ENCODE peak calls at places on chromosomes 3 and 15, in six cellular contexts. T is GM04504, C is B cell, W is AG10803, R is tibial artery, O is LoVo. A is an unnamed sample.

GRCh38 chr15:55695432-55695831 is 47.5 kb downstream of the PRTG start:
- DNase-seq in R (no peak), C (no peak), W (no peak), O (no peak), T (no peak), A (no peak)

GRCh38 chr3:42710323-42711021 is 7.9 kb upstream of the HHATL start:
- DNase-seq in W (no peak), T (no peak), O (no peak), C (no peak), R (no peak), A (no peak)

GRCh38 chr3:112017081-112017480 is 17.5 kb upstream of the TMPRSS7 start:
- DNase-seq in T (no peak), W (no peak), O (no peak), R (no peak), C (no peak), A (no peak)

GRCh38 chr3:66411436-66411835 is 89.4 kb downstream of the LRIG1 start:
- DNase-seq in R (no peak), W (peak), T (no peak), O (no peak), C (no peak), A (no peak)

GRCh38 chr15:68271854-68272471 is 5.6 kb upstream of the FEM1B start:
- DNase-seq in C (no peak), W (peak), O (no peak), R (no peak), T (peak), A (no peak)

GRCh38 chr3:52246728-52247454 is 1.3 kb downstream of the PPM1M start:
- DNase-seq in W (no peak), R (no peak), C (peak), O (no peak), T (no peak), A (no peak)

GRCh38 chr15:96171271-96171739 is 159.2 kb upstream of the NR2F2 start:
- DNase-seq in C (no peak), O (no peak), R (no peak), W (no peak), T (no peak), A (no peak)

GRCh38 chr3:192188218-192188835 is 539.0 kb downstream of the FGF12 start:
- DNase-seq in W (no peak), T (no peak), C (no peak), R (peak), O (peak), A (peak)

GRCh38 chr3:155712008-155712407 is 32.9 kb downstream of the PLCH1 start:
- DNase-seq in O (no peak), W (peak), T (no peak), R (no peak), C (no peak), A (no peak)

GRCh38 chr3:47247131-47248064 is 35.2 kb downstream of the KIF9 start:
- DNase-seq in R (no peak), O (no peak), C (no peak), T (no peak), W (no peak), A (no peak)

GRCh38 chr3:66812741-66813140 is 185.4 kb upstream of the KBTBD8 start:
- DNase-seq in W (no peak), R (no peak), C (no peak), O (no peak), T (no peak), A (no peak)

GRCh38 chr15:43998607-43999006 is 171.8 kb downstream of the WDR76 start:
- DNase-seq in C (no peak), R (peak), T (no peak), W (peak), O (no peak), A (no peak)

GRCh38 chr3:19947549-19948071 is 713 bp downstream of the RAB5A start:
- DNase-seq in W (peak), T (no peak), R (peak), O (peak), C (peak), A (no peak)

GRCh38 chr3:10467904-10468610 is 37.3 kb downstream of the ATP2B2 start:
- DNase-seq in W (no peak), O (no peak), C (no peak), R (no peak), T (no peak), A (no peak)

GRCh38 chr15:60257760-60258159 is 140.0 kb downstream of the ANXA2 start:
- DNase-seq in C (no peak), R (no peak), W (no peak), T (no peak), O (no peak), A (no peak)

GRCh38 chr15:29352402-29352801 is 82.8 kb upstream of the NSMCE3 start:
- DNase-seq in R (no peak), T (no peak), O (no peak), W (no peak), C (no peak), A (no peak)

GRCh38 chr3:126524429-126524988 is 554 bp downstream of the CHST13 start:
- DNase-seq in R (no peak), T (no peak), C (no peak), O (no peak), W (no peak), A (no peak)

GRCh38 chr15:51111061-51111460 is 16.4 kb upstream of the TNFAIP8L3 start:
- DNase-seq in C (no peak), T (no peak), R (no peak), W (peak), O (no peak), A (no peak)

GRCh38 chr3:36332139-36332538 is 48.2 kb upstream of the STAC start:
- DNase-seq in O (no peak), T (no peak), W (no peak), C (no peak), R (no peak), A (no peak)

GRCh38 chr3:41652931-41653330 is 309.0 kb downstream of the ULK4 start:
- DNase-seq in R (no peak), C (no peak), O (no peak), T (no peak), W (no peak), A (no peak)

GRCh38 chr15:73715417-73715816 is 31.2 kb downstream of the CD276 start:
- DNase-seq in T (no peak), R (no peak), W (no peak), C (no peak), O (no peak), A (no peak)

GRCh38 chr15:89107984-89108383 is 19.7 kb downstream of the ABHD2 start:
- DNase-seq in W (no peak), C (no peak), O (peak), R (no peak), T (no peak), A (no peak)

GRCh38 chr15:62648954-62649353 is 393.6 kb upstream of the TPM1 start:
- DNase-seq in C (no peak), W (no peak), R (no peak), O (no peak), T (no peak), A (no peak)

GRCh38 chr15:69145694-69146492 is 14.5 kb upstream of the GLCE start:
- DNase-seq in W (no peak), R (no peak), T (no peak), O (no peak), C (no peak), A (no peak)

GRCh38 chr3:1092771-1093170 is at the start of gene CNTN6:
- DNase-seq in T (no peak), R (no peak), C (no peak), W (peak), O (no peak), A (no peak)

GRCh38 chr3:80550154-80550553 is 782.4 kb upstream of the ROBO1 start:
- DNase-seq in O (no peak), W (no peak), R (no peak), T (no peak), C (no peak), A (no peak)

GRCh38 chr3:188036375-188036985 is 117.5 kb upstream of the LPP start:
- DNase-seq in W (no peak), T (no peak), O (no peak), C (no peak), R (no peak), A (no peak)

GRCh38 chr3:100024520-100025303 is 89.6 kb downstream of the FILIP1L start:
- DNase-seq in T (no peak), W (peak), O (no peak), R (no peak), C (no peak), A (no peak)

GRCh38 chr3:124118397-124118796 is 126.5 kb upstream of the ROPN1 start:
- DNase-seq in T (no peak), R (no peak), W (peak), O (no peak), C (no peak), A (no peak)

GRCh38 chr15:101006931-101007687 is 88.0 kb downstream of the LRRK1 start:
- DNase-seq in O (peak), W (peak), R (peak), T (peak), C (peak), A (peak)

GRCh38 chr3:82100378-82100777 is 338.9 kb upstream of the GBE1 start:
- DNase-seq in C (no peak), R (no peak), T (no peak), O (peak), W (peak), A (no peak)

GRCh38 chr15:37586976-37587375 is 347.5 kb upstream of the TMCO5A start:
- DNase-seq in O (no peak), W (peak), C (no peak), R (no peak), T (peak), A (no peak)

GRCh38 chr3:37224879-37225278 is 50.5 kb upstream of the LRRFIP2 start:
- DNase-seq in R (no peak), O (no peak), W (no peak), C (no peak), T (no peak), A (no peak)

GRCh38 chr3:126180477-126181397 is at the start of gene ALDH1L1:
- DNase-seq in O (no peak), W (peak), T (no peak), R (peak), C (no peak), A (no peak)

GRCh38 chr3:3119393-3119851 is 7.3 kb upstream of the TRNT1 start:
- DNase-seq in R (no peak), O (no peak), W (peak), C (no peak), T (no peak), A (no peak)

GRCh38 chr3:52221563-52222318 is 3.7 kb downstream of the TLR9 start:
- DNase-seq in R (no peak), C (no peak), W (no peak), T (no peak), O (no peak), A (peak)